ENCODE peak calls at places on chromosomes 1 and 21, in four cellular contexts. L is kidney, B is tibial artery, K is HFF-Myc. A is an unnamed sample.
A peak's percentile ranks its signal among the peaks of the same experiment; 100 is the strongest.

GRCh38 chr1:58722967-58723366 is 23.1 kb upstream of the MYSM1 start:
- DNase-seq in L (no peak), B (no peak), K (no peak), A (no peak)

GRCh38 chr1:241401156-241401555 is 44.2 kb upstream of the RGS7 start:
- DNase-seq in L (no peak), B (no peak), K (no peak), A (no peak)

GRCh38 chr1:164748253-164748899 is 189.4 kb downstream of the PBX1 start:
- DNase-seq in L (no peak), B (no peak), K (peak; percentile 92), A (peak; percentile 85)

GRCh38 chr1:178733972-178734371 is 8.9 kb downstream of the RALGPS2 start:
- DNase-seq in L (no peak), B (no peak), K (no peak), A (no peak)

GRCh38 chr1:216632980-216633379 is 90.2 kb downstream of the ESRRG start:
- DNase-seq in L (no peak), B (no peak), K (no peak), A (no peak)

GRCh38 chr1:178726545-178726944 is 1.5 kb downstream of the RALGPS2 start:
- DNase-seq in L (no peak), B (no peak), K (no peak), A (no peak)

GRCh38 chr21:37560385-37560784 is 193.8 kb downstream of the DYRK1A start:
- DNase-seq in L (no peak), B (no peak), K (no peak), A (no peak)

GRCh38 chr21:40623550-40623949 is 223.4 kb downstream of the DSCAM start:
- DNase-seq in L (no peak), B (no peak), K (no peak), A (no peak)

GRCh38 chr1:206117151-206117948 is at the start of gene AVPR1B:
- DNase-seq in L (peak; percentile 85), B (no peak), K (no peak), A (no peak)

GRCh38 chr1:213530607-213531320 is 457.0 kb upstream of the PROX1 start:
- DNase-seq in L (no peak), B (no peak), K (no peak), A (no peak)

GRCh38 chr21:45134677-45135076 is 60.3 kb downstream of the ADARB1 start:
- DNase-seq in L (no peak), B (peak; percentile 64), K (no peak), A (no peak)

GRCh38 chr1:159829822-159830455 is 3.3 kb downstream of the SLAMF8 start:
- DNase-seq in L (peak; percentile 39), B (no peak), K (no peak), A (no peak)

GRCh38 chr1:159828176-159828575 is 1.5 kb downstream of the SLAMF8 start:
- DNase-seq in L (no peak), B (no peak), K (no peak), A (no peak)

GRCh38 chr1:159830737-159831136 is 4.1 kb downstream of the SLAMF8 start:
- DNase-seq in L (no peak), B (no peak), K (no peak), A (no peak)

GRCh38 chr1:159827549-159827948 is 876 bp downstream of the SLAMF8 start:
- DNase-seq in L (no peak), B (no peak), K (no peak), A (no peak)

GRCh38 chr1:159828916-159829634 is 2.4 kb downstream of the SLAMF8 start:
- DNase-seq in L (peak; percentile 67), B (peak; percentile 75), K (no peak), A (no peak)
- TF ChIP-seq CTCF in L (peak; percentile 26), B (no peak), K (peak; percentile 52), A (peak; percentile 19)

GRCh38 chr1:47534417-47534816 is 96.6 kb downstream of the FOXD2 start:
- DNase-seq in L (no peak), B (peak; percentile 75), K (no peak), A (no peak)

GRCh38 chr1:47533176-47534039 is 95.6 kb downstream of the FOXD2 start:
- DNase-seq in L (peak; percentile 89), B (peak; percentile 83), K (peak; percentile 57), A (peak; percentile 10)

GRCh38 chr1:47529520-47530098 is 91.8 kb downstream of the FOXD2 start:
- DNase-seq in L (no peak), B (no peak), K (no peak), A (no peak)

GRCh38 chr1:47534040-47534328 is 96.1 kb downstream of the FOXD2 start:
- DNase-seq in L (no peak), B (peak; percentile 75), K (no peak), A (no peak)

DNA sequence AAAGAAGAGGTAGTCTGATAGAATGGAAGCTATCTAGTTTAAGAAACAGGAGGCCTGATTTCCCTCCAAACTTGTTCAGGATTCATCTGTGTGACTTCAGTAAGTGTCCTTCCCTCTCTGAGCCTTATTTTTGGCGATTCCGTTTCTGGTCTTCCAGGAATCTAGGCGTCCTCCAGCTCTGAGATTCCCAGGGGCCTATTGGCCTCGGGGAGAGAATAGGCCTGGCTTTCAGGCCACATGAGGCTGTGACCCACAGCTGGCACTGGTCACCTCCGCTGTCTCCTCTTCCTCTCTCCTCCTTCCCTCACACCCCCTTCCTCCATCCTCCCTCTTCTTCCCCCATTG is 95.0 kb downstream of the FOXD2 start:
- DNase-seq in L (no peak), B (no peak), K (no peak), A (no peak)
- H3K4me3 ChIP-seq in L (peak overlapping the region; percentile 8), B (peak overlapping the region; percentile 44), K (peak overlapping the region; percentile 25), A (peak overlapping the region; percentile 46)

GRCh38 chr1:8431028-8431427 is 113.1 kb downstream of the SLC45A1 start:
- DNase-seq in L (no peak), B (no peak), K (no peak), A (no peak)
- TF ChIP-seq CTCF in L (no peak), B (no peak), K (peak; percentile 6), A (no peak)

GRCh38 chr1:43530483-43531452 is at the start of gene PTPRF:
- DNase-seq in L (peak; percentile 82), B (peak; percentile 76), K (no peak), A (no peak)
- H3K4me3 ChIP-seq in L (peak within 1 kb of the TSS; percentile 40), B (peak within 1 kb of the TSS; percentile 66), K (peak within 1 kb of the TSS; percentile 54), A (peak within 1 kb of the TSS; percentile 75)

DNA sequence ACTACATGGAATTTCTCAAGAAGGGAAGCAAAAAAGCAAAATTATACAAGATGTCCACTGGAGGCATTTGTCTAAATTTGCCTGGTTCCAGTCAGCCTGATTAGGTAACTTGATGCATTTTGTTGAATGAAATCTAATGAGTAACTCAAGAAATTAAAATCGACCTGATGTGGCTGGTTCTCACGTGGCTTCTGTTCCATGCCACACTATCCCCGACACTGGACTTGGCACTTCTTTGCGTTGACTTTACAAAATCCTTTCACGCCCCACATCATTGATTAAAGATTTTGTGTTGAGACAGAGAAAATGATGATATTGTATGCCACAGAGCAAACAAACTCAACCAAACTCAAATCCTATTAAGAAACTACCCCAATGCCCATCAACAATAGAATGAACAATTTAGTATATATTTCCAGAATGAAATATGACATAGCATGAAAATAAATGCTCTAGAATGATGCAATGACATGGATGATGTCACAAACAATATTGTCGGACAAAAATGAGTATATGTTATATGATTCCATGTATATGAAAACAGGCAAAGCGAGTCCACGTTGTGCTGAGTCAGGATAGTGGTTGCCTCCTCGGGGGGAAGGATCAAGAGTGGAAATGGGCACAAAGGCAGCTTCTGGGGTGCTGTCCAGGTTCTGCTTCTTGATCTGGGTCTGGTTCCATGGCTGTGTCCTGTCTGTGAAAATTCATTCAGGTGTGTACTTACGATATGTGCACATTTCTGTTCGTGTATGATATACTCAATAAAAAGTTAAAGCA is 12.9 kb upstream of the HMGCS2 start:
- DNase-seq in L (no peak), B (no peak), K (no peak), A (no peak)
- TF ChIP-seq CTCF in L (no peak), B (no peak), K (no peak), A (no peak)

GRCh38 chr1:70979313-70979712 is 68.3 kb downstream of the PTGER3 start:
- DNase-seq in L (no peak), B (no peak), K (no peak), A (no peak)
- H3K4me3 ChIP-seq in L (no peak overlapping the region), B (no peak overlapping the region), K (no peak overlapping the region), A (no peak overlapping the region)

GRCh38 chr21:43770066-43770655 is 5.9 kb downstream of the CSTB start:
- DNase-seq in L (no peak), B (no peak), K (no peak), A (no peak)
- TF ChIP-seq CTCF in L (no peak), B (no peak), K (no peak), A (no peak)

GRCh38 chr1:30823627-30823968 is 66.0 kb upstream of the LAPTM5 start:
- DNase-seq in L (no peak), B (no peak), K (no peak), A (no peak)
- H3K4me3 ChIP-seq in L (no peak overlapping the region), B (peak overlapping the region; percentile 46), K (peak overlapping the region; percentile 43), A (peak overlapping the region; percentile 34)

GRCh38 chr1:98791498-98791897 is 130.0 kb downstream of the SNX7 start:
- DNase-seq in L (no peak), B (no peak), K (no peak), A (no peak)

GRCh38 chr1:98793136-98793535 is 131.6 kb downstream of the SNX7 start:
- DNase-seq in L (no peak), B (no peak), K (no peak), A (no peak)

GRCh38 chr1:98792123-98792522 is 130.6 kb downstream of the SNX7 start:
- DNase-seq in L (no peak), B (no peak), K (no peak), A (peak; percentile 34)

GRCh38 chr1:98796049-98796448 is 134.5 kb downstream of the SNX7 start:
- DNase-seq in L (no peak), B (no peak), K (no peak), A (no peak)

GRCh38 chr1:98794196-98794886 is 132.8 kb downstream of the SNX7 start:
- DNase-seq in L (no peak), B (no peak), K (peak; percentile 43), A (peak; percentile 26)
- TF ChIP-seq CTCF in L (peak; percentile 67), B (peak; percentile 32), K (peak; percentile 80), A (peak; percentile 73)

A was measured in AG04449.